ENCODE peak calls at places on chromosomes 3 and 15, in five cellular contexts. One of them, this sample, is unnamed. For H3K4me1, the result is how much of the 10 kb centered on the place peaks cover.

GRCh38 chr3:196165850-196166249 is 45.4 kb downstream of the ZDHHC19 start:
- DNase-seq in sigmoid colon: no peak
- DNase-seq in transverse colon: no peak
- DNase-seq in A549: no peak
- DNase-seq in HCT116: no peak
- DNase-seq in this sample: no peak

GRCh38 chr3:40309925-40310635 is 573 bp downstream of the EIF1B start:
- DNase-seq in sigmoid colon: peak
- DNase-seq in transverse colon: peak
- DNase-seq in A549: peak
- DNase-seq in HCT116: no peak
- DNase-seq in this sample: peak

GRCh38 chr15:36265422-36265821 is 314.0 kb upstream of the CDIN1 start:
- DNase-seq in sigmoid colon: no peak
- DNase-seq in transverse colon: no peak
- DNase-seq in A549: no peak
- DNase-seq in HCT116: no peak
- DNase-seq in this sample: no peak

GRCh38 chr3:183918178-183918577 is 33.5 kb upstream of the PARL start:
- DNase-seq in sigmoid colon: no peak
- DNase-seq in transverse colon: no peak
- DNase-seq in A549: no peak
- DNase-seq in HCT116: no peak
- DNase-seq in this sample: no peak

GRCh38 chr3:169578381-169578780 is 85.1 kb downstream of the MECOM start:
- DNase-seq in sigmoid colon: no peak
- DNase-seq in transverse colon: no peak
- DNase-seq in A549: no peak
- DNase-seq in HCT116: no peak
- DNase-seq in this sample: no peak

GRCh38 chr15:85730001-85730820 is 64.5 kb downstream of the KLHL25 start:
- DNase-seq in sigmoid colon: no peak
- DNase-seq in transverse colon: no peak
- DNase-seq in A549: peak
- DNase-seq in HCT116: peak
- DNase-seq in this sample: no peak

GRCh38 chr15:59632714-59633113 is 21.1 kb downstream of the GCNT3 start:
- DNase-seq in sigmoid colon: no peak
- DNase-seq in transverse colon: no peak
- DNase-seq in A549: peak
- DNase-seq in HCT116: no peak
- DNase-seq in this sample: no peak

GRCh38 chr3:114218006-114218405 is 19.4 kb downstream of the ZNF80 start:
- DNase-seq in sigmoid colon: no peak
- DNase-seq in transverse colon: no peak
- DNase-seq in A549: no peak
- DNase-seq in HCT116: no peak
- DNase-seq in this sample: no peak

GRCh38 chr3:10757021-10757820 is 58.8 kb upstream of the SLC6A11 start:
- DNase-seq in sigmoid colon: no peak
- DNase-seq in transverse colon: no peak
- DNase-seq in A549: peak
- DNase-seq in HCT116: no peak
- DNase-seq in this sample: no peak

GRCh38 chr3:88744896-88745295 is 362.5 kb upstream of the EPHA3 start:
- DNase-seq in sigmoid colon: no peak
- DNase-seq in transverse colon: no peak
- DNase-seq in A549: no peak
- DNase-seq in HCT116: no peak
- DNase-seq in this sample: peak

GRCh38 chr3:175837962-175838361 is 978.8 kb downstream of the NAALADL2 start:
- DNase-seq in sigmoid colon: no peak
- DNase-seq in transverse colon: no peak
- DNase-seq in A549: no peak
- DNase-seq in HCT116: no peak
- DNase-seq in this sample: no peak

GRCh38 chr15:67501836-67502461 is 19.0 kb upstream of the C15orf61 start:
- DNase-seq in sigmoid colon: no peak
- DNase-seq in transverse colon: no peak
- DNase-seq in A549: no peak
- DNase-seq in HCT116: no peak
- DNase-seq in this sample: peak

GRCh38 chr15:101501703-101502373 is 12.3 kb upstream of the PCSK6 start:
- DNase-seq in sigmoid colon: no peak
- DNase-seq in transverse colon: no peak
- DNase-seq in A549: peak
- DNase-seq in HCT116: peak
- DNase-seq in this sample: peak

GRCh38 chr3:28791713-28792255 is 443.2 kb upstream of the AZI2 start:
- DNase-seq in sigmoid colon: no peak
- DNase-seq in transverse colon: no peak
- DNase-seq in A549: no peak
- DNase-seq in HCT116: no peak
- DNase-seq in this sample: no peak

GRCh38 chr3:87437765-87438164 is 161.4 kb upstream of the POU1F1 start:
- DNase-seq in sigmoid colon: no peak
- DNase-seq in transverse colon: no peak
- DNase-seq in A549: peak
- DNase-seq in HCT116: no peak
- DNase-seq in this sample: peak

GRCh38 chr3:188827593-188827992 is 344.2 kb upstream of the TPRG1 start:
- DNase-seq in sigmoid colon: no peak
- DNase-seq in transverse colon: no peak
- DNase-seq in A549: no peak
- DNase-seq in HCT116: no peak
- DNase-seq in this sample: no peak

GRCh38 chr15:99584081-99584600 is 18.4 kb downstream of the MEF2A start:
- DNase-seq in sigmoid colon: no peak
- DNase-seq in transverse colon: no peak
- DNase-seq in A549: no peak
- DNase-seq in HCT116: no peak
- DNase-seq in this sample: no peak

GRCh38 chr15:77901251-77901881 is 176.1 kb downstream of the TBC1D2B start:
- DNase-seq in sigmoid colon: peak
- DNase-seq in transverse colon: no peak
- DNase-seq in A549: no peak
- DNase-seq in HCT116: no peak
- DNase-seq in this sample: no peak

GRCh38 chr3:50512131-50512530 is 8.7 kb upstream of the CACNA2D2 start:
- DNase-seq in sigmoid colon: no peak
- DNase-seq in transverse colon: no peak
- DNase-seq in A549: no peak
- DNase-seq in HCT116: no peak
- DNase-seq in this sample: no peak

GRCh38 chr3:42960282-42960681 is 18.8 kb upstream of the GASK1A start:
- DNase-seq in sigmoid colon: no peak
- DNase-seq in transverse colon: no peak
- DNase-seq in A549: no peak
- DNase-seq in HCT116: no peak
- DNase-seq in this sample: no peak

GRCh38 chr3:107065094-107065861 is 312.0 kb upstream of the CCDC54 start:
- DNase-seq in sigmoid colon: no peak
- DNase-seq in transverse colon: no peak
- DNase-seq in A549: no peak
- DNase-seq in HCT116: no peak
- DNase-seq in this sample: no peak

GRCh38 chr3:166013073-166013679 is 176.0 kb upstream of the BCHE start:
- DNase-seq in sigmoid colon: no peak
- DNase-seq in transverse colon: no peak
- DNase-seq in A549: peak
- DNase-seq in HCT116: peak
- DNase-seq in this sample: no peak

GRCh38 chr3:164673738-164674137 is 404.6 kb downstream of the SI start:
- DNase-seq in sigmoid colon: no peak
- DNase-seq in transverse colon: no peak
- DNase-seq in A549: no peak
- DNase-seq in HCT116: no peak
- DNase-seq in this sample: no peak

GRCh38 chr3:13208706-13209295 is 135.6 kb upstream of the IQSEC1 start:
- DNase-seq in sigmoid colon: no peak
- DNase-seq in transverse colon: no peak
- DNase-seq in A549: no peak
- DNase-seq in HCT116: no peak
- DNase-seq in this sample: no peak

GRCh38 chr3:177141471-177141870 is 55.8 kb downstream of the TBL1XR1 start:
- DNase-seq in sigmoid colon: no peak
- DNase-seq in transverse colon: no peak
- DNase-seq in A549: no peak
- DNase-seq in HCT116: no peak
- DNase-seq in this sample: no peak

GRCh38 chr3:64073362-64073761 is 50.1 kb upstream of the PSMD6 start:
- DNase-seq in sigmoid colon: no peak
- DNase-seq in transverse colon: no peak
- DNase-seq in A549: peak
- DNase-seq in HCT116: no peak
- DNase-seq in this sample: no peak

GRCh38 chr3:169664034-169664820 is 715 bp upstream of the MECOM start:
- DNase-seq in sigmoid colon: no peak
- DNase-seq in transverse colon: peak
- DNase-seq in A549: no peak
- DNase-seq in HCT116: no peak
- DNase-seq in this sample: no peak

GRCh38 chr3:128503164-128503651 is 10.2 kb upstream of the GATA2 start:
- DNase-seq in sigmoid colon: no peak
- DNase-seq in transverse colon: no peak
- DNase-seq in A549: peak
- DNase-seq in HCT116: no peak
- DNase-seq in this sample: peak

GRCh38 chr3:128502712-128503111 is 9.7 kb upstream of the GATA2 start:
- DNase-seq in sigmoid colon: no peak
- DNase-seq in transverse colon: no peak
- DNase-seq in A549: no peak
- DNase-seq in HCT116: no peak
- DNase-seq in this sample: no peak

GRCh38 chr3:128504957-128505730 is 12.1 kb upstream of the GATA2 start:
- DNase-seq in sigmoid colon: peak
- DNase-seq in transverse colon: no peak
- DNase-seq in A549: no peak
- DNase-seq in HCT116: no peak
- DNase-seq in this sample: no peak

GRCh38 chr3:128504533-128504915 is 11.5 kb upstream of the GATA2 start:
- DNase-seq in sigmoid colon: peak
- DNase-seq in transverse colon: no peak
- DNase-seq in A549: no peak
- DNase-seq in HCT116: no peak
- DNase-seq in this sample: no peak

DNA sequence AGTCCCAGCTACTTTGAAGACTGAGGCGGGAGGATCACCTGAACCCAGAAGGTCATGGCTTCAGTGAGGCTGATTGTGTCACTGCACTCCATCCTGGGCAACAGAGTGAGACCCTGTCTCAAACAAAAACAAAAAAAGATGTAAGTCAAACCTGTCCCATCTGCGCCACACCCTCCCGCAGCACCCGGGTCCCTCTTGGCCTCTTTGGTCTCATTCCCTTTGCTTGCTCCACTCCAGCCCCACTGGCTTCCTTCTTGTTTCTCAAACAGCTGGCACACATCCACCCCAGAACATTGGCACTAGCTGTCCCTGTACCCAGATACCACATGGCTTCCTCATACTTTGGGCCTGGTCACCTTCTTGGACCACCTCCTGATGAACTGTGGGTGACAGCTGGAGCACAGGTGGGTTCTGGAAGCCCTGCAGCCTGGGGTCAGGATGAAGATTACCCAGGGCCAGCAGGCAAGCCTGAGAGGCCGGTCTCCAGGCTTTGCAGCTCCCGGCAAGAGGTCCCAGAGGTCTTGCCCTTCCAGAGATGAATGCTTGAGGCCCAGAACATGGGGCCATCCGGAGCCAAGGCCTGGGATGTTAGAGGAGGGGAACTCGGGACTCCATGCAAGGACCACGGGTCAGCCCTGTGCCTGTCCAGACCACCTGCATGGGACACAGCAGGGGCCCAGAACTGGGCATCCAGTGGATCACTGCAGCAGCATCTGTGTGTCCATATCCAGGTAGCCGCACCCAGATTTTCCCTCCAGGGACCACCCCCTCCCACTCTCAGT is 10.9 kb upstream of the GATA2 start:
- DNase-seq in sigmoid colon: peak
- DNase-seq in transverse colon: no peak
- DNase-seq in A549: no peak
- DNase-seq in HCT116: no peak
- DNase-seq in this sample: no peak
- TF ChIP-seq POLR2A in sigmoid colon: no peak
- TF ChIP-seq POLR2A in transverse colon: no peak
- TF ChIP-seq POLR2A in A549: no peak
- TF ChIP-seq POLR2A in HCT116: no peak
- TF ChIP-seq POLR2A in this sample: no peak

GRCh38 chr15:65528461-65529060 is 1.7 kb upstream of the HACD3 start:
- DNase-seq in sigmoid colon: no peak
- DNase-seq in transverse colon: no peak
- DNase-seq in A549: no peak
- DNase-seq in HCT116: no peak
- DNase-seq in this sample: no peak

GRCh38 chr15:65524226-65524625 is 6.0 kb upstream of the HACD3 start:
- DNase-seq in sigmoid colon: no peak
- DNase-seq in transverse colon: no peak
- DNase-seq in A549: no peak
- DNase-seq in HCT116: no peak
- DNase-seq in this sample: no peak

GRCh38 chr15:65521355-65521754 is 3.9 kb upstream of the DPP8 start:
- DNase-seq in sigmoid colon: no peak
- DNase-seq in transverse colon: no peak
- DNase-seq in A549: no peak
- DNase-seq in HCT116: no peak
- DNase-seq in this sample: no peak

GRCh38 chr15:65529754-65530317 is 427 bp upstream of the HACD3 start:
- DNase-seq in sigmoid colon: no peak
- DNase-seq in transverse colon: no peak
- DNase-seq in A549: no peak
- DNase-seq in HCT116: no peak
- DNase-seq in this sample: no peak

DNA sequence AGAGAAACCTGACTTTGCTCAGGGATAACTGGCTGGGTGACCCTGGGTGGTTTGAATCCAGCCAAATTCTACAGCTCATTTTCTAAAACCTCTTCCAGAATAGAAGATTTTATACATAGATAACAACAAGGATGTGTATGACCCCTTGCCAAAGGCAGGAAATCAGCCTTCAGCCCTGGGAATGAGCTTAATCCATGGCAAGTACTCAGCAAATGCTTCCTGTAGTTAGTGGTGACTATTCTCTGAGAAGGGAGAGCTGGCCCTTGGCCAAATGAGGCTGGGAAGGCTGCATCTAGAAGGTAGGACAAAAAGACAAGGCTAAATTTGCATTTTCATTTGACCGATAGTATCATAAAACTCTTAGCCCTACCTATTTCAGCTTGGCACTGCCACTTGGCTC is 4.6 kb upstream of the HACD3 start:
- DNase-seq in sigmoid colon: no peak
- DNase-seq in transverse colon: peak
- DNase-seq in A549: no peak
- DNase-seq in HCT116: no peak
- DNase-seq in this sample: peak
- H3K4me1 ChIP-seq in sigmoid colon: under half
- H3K4me1 ChIP-seq in transverse colon: under half
- H3K4me1 ChIP-seq in A549: under half
- H3K4me1 ChIP-seq in HCT116: under half
- H3K4me1 ChIP-seq in this sample: under half

GRCh38 chr15:32721594-32721993 is 3.8 kb downstream of the GREM1 start:
- DNase-seq in sigmoid colon: no peak
- DNase-seq in transverse colon: no peak
- DNase-seq in A549: no peak
- DNase-seq in HCT116: no peak
- DNase-seq in this sample: no peak
- H3K4me3 ChIP-seq in sigmoid colon: no peak
- H3K4me3 ChIP-seq in transverse colon: no peak
- H3K4me3 ChIP-seq in A549: no peak
- H3K4me3 ChIP-seq in HCT116: no peak
- H3K4me3 ChIP-seq in this sample: no peak

GRCh38 chr3:132660056-132660744 is at the start of gene UBA5:
- DNase-seq in sigmoid colon: peak
- DNase-seq in transverse colon: peak
- DNase-seq in A549: peak
- DNase-seq in HCT116: peak
- DNase-seq in this sample: peak
- TF ChIP-seq POLR2A in sigmoid colon: no peak
- TF ChIP-seq POLR2A in transverse colon: peak
- TF ChIP-seq POLR2A in A549: peak
- TF ChIP-seq POLR2A in HCT116: peak
- TF ChIP-seq POLR2A in this sample: no peak